ENCODE peak calls at places on chromosomes 6 and 20, in seven cellular contexts. A is neuronal stem cell, E is H1, U is IMR-90, L is H9, J is mesenchymal stem cell, M is trophoblast cell. Y is an unnamed sample. For H3K79me1, the result is how much of the 10 kb centered on the place peaks cover.

GRCh38 chr6:164854526-164854925 is 454.9 kb downstream of the C6orf118 start:
- DNase-seq in E (no peak), J (no peak), M (no peak), U (no peak), L (no peak), A (no peak), Y (no peak)

GRCh38 chr20:19930461-19930860 is 86.7 kb upstream of the NAA20 start:
- DNase-seq in J (no peak), E (no peak), U (no peak), M (no peak), L (no peak), A (no peak), Y (no peak)

GRCh38 chr6:84809504-84809903 is 45.1 kb upstream of the TBX18 start:
- DNase-seq in J (no peak), E (no peak), L (no peak), M (no peak), U (no peak), A (no peak), Y (no peak)

GRCh38 chr6:148629910-148630470 is 116.8 kb upstream of the UST start:
- DNase-seq in J (no peak), A (no peak), E (no peak), M (no peak), U (no peak), L (no peak), Y (no peak)

GRCh38 chr6:27295301-27296079 is 16.6 kb downstream of the POM121L2 start:
- DNase-seq in A (no peak), U (peak), E (peak), L (peak), J (peak), M (no peak), Y (peak)

GRCh38 chr20:44085616-44086434 is 101.2 kb downstream of the JPH2 start:
- DNase-seq in E (no peak), J (no peak), M (no peak), L (no peak), A (no peak), U (no peak), Y (no peak)

GRCh38 chr6:125511809-125512341 is 210.1 kb upstream of the HDDC2 start:
- DNase-seq in A (no peak), E (no peak), L (no peak), U (no peak), M (no peak), J (peak), Y (no peak)

GRCh38 chr20:61674051-61674450 is 391.6 kb downstream of the TAF4 start:
- DNase-seq in J (no peak), L (no peak), E (no peak), M (no peak), A (no peak), U (no peak), Y (no peak)

GRCh38 chr6:41846666-41847237 is 48.4 kb downstream of the USP49 start:
- DNase-seq in U (peak), E (peak), L (peak), J (peak), M (peak), A (peak), Y (peak)

GRCh38 chr20:22383156-22383555 is 201.2 kb downstream of the FOXA2 start:
- DNase-seq in A (no peak), J (no peak), M (no peak), L (no peak), E (no peak), U (no peak), Y (no peak)

GRCh38 chr6:115971785-115972184 is 88.9 kb downstream of the FRK start:
- DNase-seq in M (no peak), E (no peak), J (no peak), L (no peak), U (no peak), A (no peak), Y (no peak)

GRCh38 chr20:55782861-55783260 is 222.5 kb downstream of the CBLN4 start:
- DNase-seq in A (no peak), U (no peak), M (no peak), L (no peak), J (no peak), E (no peak), Y (no peak)

DNA sequence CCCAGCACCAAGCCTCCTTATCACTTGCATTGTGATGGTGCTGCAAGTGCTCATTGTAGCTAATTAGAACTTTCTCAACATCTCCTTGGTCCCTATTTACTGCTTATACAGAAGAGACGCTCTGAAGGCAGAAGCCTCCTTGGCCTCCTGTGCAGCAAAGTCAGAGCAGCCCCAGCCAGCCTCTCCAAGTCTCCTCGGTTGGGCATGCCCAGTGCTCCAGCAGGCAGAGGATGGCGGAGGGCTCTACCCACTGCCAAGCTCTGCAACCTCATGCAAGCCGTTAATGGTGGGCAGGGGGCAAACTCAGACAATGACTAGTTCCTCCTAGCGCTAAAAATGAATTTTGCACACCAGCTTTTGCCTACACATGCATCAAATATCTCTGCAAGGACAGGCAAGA is 27.8 kb downstream of the NOL4L start:
- DNase-seq in M (no peak), A (no peak), L (no peak), U (no peak), E (no peak), J (no peak), Y (no peak)
- H3K79me1 ChIP-seq in M (under half), A (under half), L (under half), U (under half), E (under half), J (under half), Y (under half)

DNA sequence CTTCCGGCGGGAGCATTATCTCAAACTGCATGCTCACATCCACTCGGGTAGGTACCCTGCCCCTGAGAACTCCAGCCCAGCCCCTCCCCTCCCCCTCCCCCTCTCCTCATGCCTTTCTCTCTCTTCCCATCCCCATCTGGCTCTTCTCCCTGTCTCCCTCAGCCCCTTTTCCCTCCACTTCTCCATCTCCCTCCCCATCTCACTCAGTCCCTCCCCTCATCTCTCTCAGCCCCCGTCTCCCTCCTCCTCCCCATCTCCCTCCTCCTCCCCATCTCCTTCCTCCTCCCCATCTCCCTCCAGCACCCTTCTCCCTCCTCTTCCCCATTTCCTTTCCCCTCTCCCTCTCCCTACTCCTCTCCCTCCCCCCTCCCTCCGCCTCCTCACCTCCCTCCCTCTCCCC is 27.3 kb upstream of the CHMP4B start:
- DNase-seq in E (no peak), U (no peak), M (no peak), A (no peak), J (no peak), L (no peak), Y (no peak)
- H3K79me1 ChIP-seq in E (under half), U (under half), M (under half), A (under half), J (under half), L (under half), Y (under half)

DNA sequence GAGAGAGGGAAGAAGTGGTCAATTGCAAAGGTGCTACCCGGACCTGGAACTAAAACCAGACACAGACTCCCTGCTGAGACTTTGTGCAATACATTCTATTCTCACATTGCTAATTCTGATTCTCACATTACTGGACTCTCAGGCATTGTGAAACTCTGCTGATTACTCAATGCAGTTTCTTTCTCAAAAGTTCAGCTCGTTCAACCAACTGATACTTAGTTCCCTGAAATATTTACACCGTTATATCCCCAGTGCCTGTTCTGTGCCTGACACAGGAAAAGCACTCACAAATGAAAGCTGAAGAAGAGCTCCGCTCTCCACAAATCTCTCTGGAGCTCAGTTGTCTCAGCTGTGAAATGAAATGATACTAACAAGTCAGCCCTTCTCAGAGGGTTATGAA is 503 bp upstream of the SLPI start:
- DNase-seq in J (peak), E (no peak), A (no peak), M (peak), L (no peak), U (peak), Y (no peak)
- H3K79me1 ChIP-seq in J (under half), E (under half), A (under half), M (under half), L (under half), U (under half), Y (under half)

GRCh38 chr20:38050691-38051090 is 17.1 kb downstream of the RPRD1B start:
- DNase-seq in A (no peak), L (no peak), E (no peak), U (peak), M (no peak), J (peak), Y (no peak)
- H3K79me1 ChIP-seq in A (under half), L (under half), E (under half), U (half or more), M (under half), J (under half), Y (under half)

GRCh38 chr20:64268180-64268579 is 12.6 kb downstream of the PCMTD2 start:
- DNase-seq in M (no peak), U (no peak), J (no peak), E (no peak), L (no peak), A (no peak), Y (peak)

GRCh38 chr20:64261138-64261537 is 5.6 kb downstream of the PCMTD2 start:
- DNase-seq in L (no peak), U (peak), J (peak), A (no peak), M (peak), E (peak), Y (peak)

GRCh38 chr20:64266988-64267387 is 11.4 kb downstream of the PCMTD2 start:
- DNase-seq in E (no peak), L (no peak), U (no peak), M (no peak), J (no peak), A (no peak), Y (no peak)

GRCh38 chr20:64264091-64264490 is 8.5 kb downstream of the PCMTD2 start:
- DNase-seq in U (no peak), A (no peak), L (no peak), M (no peak), J (peak), E (no peak), Y (no peak)

GRCh38 chr20:64265201-64265600 is 9.7 kb downstream of the PCMTD2 start:
- DNase-seq in A (no peak), J (no peak), M (no peak), U (no peak), E (no peak), L (no peak), Y (no peak)
- H3K79me1 ChIP-seq in A (under half), J (under half), M (under half), U (under half), E (under half), L (under half), Y (under half)

GRCh38 chr6:35633579-35634089 is 55.1 kb downstream of the FKBP5 start:
- DNase-seq in M (no peak), A (no peak), J (no peak), L (no peak), E (no peak), U (no peak), Y (no peak)
- H3K79me1 ChIP-seq in M (under half), A (under half), J (under half), L (under half), E (under half), U (under half), Y (under half)

GRCh38 chr6:43532201-43532600 is 15.3 kb downstream of the POLR1C start:
- DNase-seq in J (no peak), E (no peak), A (no peak), M (no peak), L (no peak), U (peak), Y (no peak)
- H3K79me1 ChIP-seq in J (under half), E (under half), A (under half), M (under half), L (under half), U (under half), Y (under half)

DNA sequence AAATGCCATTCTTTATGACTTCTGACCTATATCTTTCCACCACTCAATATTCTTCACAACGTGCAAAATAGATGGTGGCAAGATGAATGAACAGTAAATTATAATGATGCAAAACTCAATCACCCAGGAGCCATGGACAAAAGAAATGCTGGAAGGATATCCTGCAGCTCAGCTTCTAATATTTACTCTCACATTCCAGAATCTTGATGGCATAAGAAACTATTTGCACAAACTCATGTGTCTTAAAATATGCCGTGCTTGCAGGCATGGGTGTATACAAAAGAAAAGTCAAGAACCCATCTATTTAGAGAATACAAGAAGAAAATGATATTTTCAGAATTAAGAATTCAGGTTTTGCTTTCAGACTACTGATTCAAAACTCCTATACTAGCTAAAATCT is 217.8 kb downstream of the SLC35F1 start:
- DNase-seq in M (no peak), J (no peak), L (no peak), A (no peak), U (no peak), E (no peak), Y (no peak)
- H3K79me1 ChIP-seq in M (under half), J (under half), L (under half), A (under half), U (under half), E (under half), Y (under half)

GRCh38 chr20:18103497-18103896 is 34.2 kb upstream of the KAT14 start:
- DNase-seq in U (no peak), M (no peak), E (no peak), L (no peak), A (no peak), J (no peak), Y (peak)

GRCh38 chr20:18101125-18101820 is 36.4 kb upstream of the KAT14 start:
- DNase-seq in E (peak), L (peak), M (no peak), U (no peak), J (no peak), A (no peak), Y (peak)
- H3K79me1 ChIP-seq in E (under half), L (under half), M (under half), U (under half), J (under half), A (under half), Y (under half)

DNA sequence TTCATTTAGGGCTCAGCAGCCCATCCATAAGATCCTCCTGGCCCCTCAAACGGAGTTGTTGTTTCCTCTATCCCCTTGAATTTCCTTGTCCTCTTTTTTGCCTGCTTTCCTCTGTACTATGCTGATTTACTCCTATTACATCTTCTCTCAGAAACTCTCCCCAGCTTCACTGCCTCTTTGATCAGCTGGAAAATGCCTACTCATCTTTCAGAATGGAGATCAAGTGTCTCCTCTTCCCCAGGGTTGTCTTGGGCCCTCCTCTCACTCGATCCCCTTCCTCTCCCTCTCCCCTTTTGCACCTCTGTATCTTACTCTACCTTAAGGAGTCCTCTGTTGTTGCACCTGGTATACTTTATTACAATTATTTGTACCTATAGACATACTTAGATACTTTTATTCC is 60.2 kb downstream of the PHF20 start:
- DNase-seq in U (no peak), L (no peak), A (no peak), M (no peak), J (no peak), E (no peak), Y (no peak)
- H3K79me1 ChIP-seq in U (half or more), L (under half), A (under half), M (under half), J (under half), E (under half), Y (under half)